ENCODE peak calls at places on chromosomes 7 and 10, in nine cellular contexts. One of them, this sample, is unnamed. For H3K9me3 and H3K4me1, the result is how much of the 10 kb centered on the place peaks cover.

GRCh38 chr10:71687077-71687476 is 32.5 kb downstream of the C10orf105 start:
- DNase-seq in A549: no peak
- DNase-seq in Panc1: no peak
- DNase-seq in colonic mucosa: no peak
- DNase-seq in left ventricle myocardium inferior: no peak
- DNase-seq in neural progenitor cell: no peak
- DNase-seq in mucosa of descending colon: no peak
- DNase-seq in PC-3: no peak
- DNase-seq in heart right ventricle: no peak
- DNase-seq in this sample: no peak

GRCh38 chr10:70694410-70695179 is 22.3 kb downstream of the ADAMTS14 start:
- DNase-seq in A549: no peak
- DNase-seq in Panc1: no peak
- DNase-seq in colonic mucosa: no peak
- DNase-seq in left ventricle myocardium inferior: no peak
- DNase-seq in neural progenitor cell: no peak
- DNase-seq in mucosa of descending colon: no peak
- DNase-seq in PC-3: no peak
- DNase-seq in heart right ventricle: no peak
- DNase-seq in this sample: no peak

GRCh38 chr7:7183833-7184463 is 1.6 kb downstream of the C1GALT1 start:
- DNase-seq in A549: no peak
- DNase-seq in Panc1: no peak
- DNase-seq in colonic mucosa: no peak
- DNase-seq in left ventricle myocardium inferior: no peak
- DNase-seq in neural progenitor cell: no peak
- DNase-seq in mucosa of descending colon: no peak
- DNase-seq in PC-3: peak
- DNase-seq in heart right ventricle: no peak
- DNase-seq in this sample: no peak

GRCh38 chr10:122188706-122189105 is 82.4 kb upstream of the BTBD16 start:
- DNase-seq in A549: no peak
- DNase-seq in Panc1: no peak
- DNase-seq in colonic mucosa: no peak
- DNase-seq in left ventricle myocardium inferior: no peak
- DNase-seq in neural progenitor cell: no peak
- DNase-seq in mucosa of descending colon: no peak
- DNase-seq in PC-3: no peak
- DNase-seq in heart right ventricle: no peak
- DNase-seq in this sample: no peak

GRCh38 chr7:37732253-37732652 is 48.7 kb downstream of the GPR141 start:
- DNase-seq in A549: no peak
- DNase-seq in Panc1: peak
- DNase-seq in colonic mucosa: peak
- DNase-seq in left ventricle myocardium inferior: no peak
- DNase-seq in neural progenitor cell: peak
- DNase-seq in mucosa of descending colon: no peak
- DNase-seq in PC-3: peak
- DNase-seq in heart right ventricle: peak
- DNase-seq in this sample: peak

GRCh38 chr10:17115683-17116082 is 13.9 kb downstream of the CUBN start:
- DNase-seq in A549: peak
- DNase-seq in Panc1: peak
- DNase-seq in colonic mucosa: no peak
- DNase-seq in left ventricle myocardium inferior: no peak
- DNase-seq in neural progenitor cell: no peak
- DNase-seq in mucosa of descending colon: no peak
- DNase-seq in PC-3: peak
- DNase-seq in heart right ventricle: no peak
- DNase-seq in this sample: peak

GRCh38 chr7:7237978-7238267 is 55.6 kb downstream of the C1GALT1 start:
- DNase-seq in A549: no peak
- DNase-seq in Panc1: no peak
- DNase-seq in colonic mucosa: no peak
- DNase-seq in left ventricle myocardium inferior: no peak
- DNase-seq in neural progenitor cell: no peak
- DNase-seq in mucosa of descending colon: no peak
- DNase-seq in PC-3: no peak
- DNase-seq in heart right ventricle: no peak
- DNase-seq in this sample: no peak

GRCh38 chr10:123970207-123970926 is 78.8 kb upstream of the CPXM2 start:
- DNase-seq in A549: no peak
- DNase-seq in Panc1: no peak
- DNase-seq in colonic mucosa: no peak
- DNase-seq in left ventricle myocardium inferior: no peak
- DNase-seq in neural progenitor cell: peak
- DNase-seq in mucosa of descending colon: no peak
- DNase-seq in PC-3: no peak
- DNase-seq in heart right ventricle: no peak
- DNase-seq in this sample: no peak

GRCh38 chr7:147296986-147297385 is 1180.4 kb downstream of the CNTNAP2 start:
- DNase-seq in A549: no peak
- DNase-seq in Panc1: no peak
- DNase-seq in colonic mucosa: no peak
- DNase-seq in left ventricle myocardium inferior: no peak
- DNase-seq in neural progenitor cell: no peak
- DNase-seq in mucosa of descending colon: no peak
- DNase-seq in PC-3: peak
- DNase-seq in heart right ventricle: no peak
- DNase-seq in this sample: no peak

GRCh38 chr10:34528320-34528719 is 286.8 kb downstream of the PARD3 start:
- DNase-seq in A549: peak
- DNase-seq in Panc1: no peak
- DNase-seq in colonic mucosa: no peak
- DNase-seq in left ventricle myocardium inferior: no peak
- DNase-seq in neural progenitor cell: peak
- DNase-seq in mucosa of descending colon: no peak
- DNase-seq in PC-3: peak
- DNase-seq in heart right ventricle: no peak
- DNase-seq in this sample: peak

GRCh38 chr10:34124522-34125035 is 690.5 kb downstream of the PARD3 start:
- DNase-seq in A549: peak
- DNase-seq in Panc1: peak
- DNase-seq in colonic mucosa: no peak
- DNase-seq in left ventricle myocardium inferior: no peak
- DNase-seq in neural progenitor cell: no peak
- DNase-seq in mucosa of descending colon: no peak
- DNase-seq in PC-3: peak
- DNase-seq in heart right ventricle: no peak
- DNase-seq in this sample: peak

GRCh38 chr7:132817844-132818427 is 241.7 kb upstream of the PLXNA4 start:
- DNase-seq in A549: no peak
- DNase-seq in Panc1: no peak
- DNase-seq in colonic mucosa: no peak
- DNase-seq in left ventricle myocardium inferior: no peak
- DNase-seq in neural progenitor cell: no peak
- DNase-seq in mucosa of descending colon: no peak
- DNase-seq in PC-3: no peak
- DNase-seq in heart right ventricle: no peak
- DNase-seq in this sample: no peak

GRCh38 chr7:24880886-24881285 is 99.1 kb downstream of the OSBPL3 start:
- DNase-seq in A549: no peak
- DNase-seq in Panc1: no peak
- DNase-seq in colonic mucosa: no peak
- DNase-seq in left ventricle myocardium inferior: no peak
- DNase-seq in neural progenitor cell: no peak
- DNase-seq in mucosa of descending colon: no peak
- DNase-seq in PC-3: no peak
- DNase-seq in heart right ventricle: no peak
- DNase-seq in this sample: no peak
- TF ChIP-seq CTCF in A549: no peak
- TF ChIP-seq CTCF in Panc1: no peak
- TF ChIP-seq CTCF in colonic mucosa: no peak
- TF ChIP-seq CTCF in left ventricle myocardium inferior: no peak
- TF ChIP-seq CTCF in neural progenitor cell: no peak
- TF ChIP-seq CTCF in mucosa of descending colon: no peak
- TF ChIP-seq CTCF in PC-3: no peak
- TF ChIP-seq CTCF in heart right ventricle: no peak
- TF ChIP-seq CTCF in this sample: no peak

GRCh38 chr10:43623351-43623750 is 17.1 kb downstream of the ZNF485 start:
- DNase-seq in A549: no peak
- DNase-seq in Panc1: no peak
- DNase-seq in colonic mucosa: no peak
- DNase-seq in left ventricle myocardium inferior: no peak
- DNase-seq in neural progenitor cell: no peak
- DNase-seq in mucosa of descending colon: no peak
- DNase-seq in PC-3: no peak
- DNase-seq in heart right ventricle: no peak
- DNase-seq in this sample: no peak

GRCh38 chr10:43616697-43617370 is 10.6 kb downstream of the ZNF485 start:
- DNase-seq in A549: no peak
- DNase-seq in Panc1: no peak
- DNase-seq in colonic mucosa: no peak
- DNase-seq in left ventricle myocardium inferior: no peak
- DNase-seq in neural progenitor cell: no peak
- DNase-seq in mucosa of descending colon: no peak
- DNase-seq in PC-3: no peak
- DNase-seq in heart right ventricle: no peak
- DNase-seq in this sample: no peak

GRCh38 chr10:43622022-43622421 is 15.8 kb downstream of the ZNF485 start:
- DNase-seq in A549: no peak
- DNase-seq in Panc1: no peak
- DNase-seq in colonic mucosa: no peak
- DNase-seq in left ventricle myocardium inferior: no peak
- DNase-seq in neural progenitor cell: no peak
- DNase-seq in mucosa of descending colon: no peak
- DNase-seq in PC-3: no peak
- DNase-seq in heart right ventricle: no peak
- DNase-seq in this sample: no peak

DNA sequence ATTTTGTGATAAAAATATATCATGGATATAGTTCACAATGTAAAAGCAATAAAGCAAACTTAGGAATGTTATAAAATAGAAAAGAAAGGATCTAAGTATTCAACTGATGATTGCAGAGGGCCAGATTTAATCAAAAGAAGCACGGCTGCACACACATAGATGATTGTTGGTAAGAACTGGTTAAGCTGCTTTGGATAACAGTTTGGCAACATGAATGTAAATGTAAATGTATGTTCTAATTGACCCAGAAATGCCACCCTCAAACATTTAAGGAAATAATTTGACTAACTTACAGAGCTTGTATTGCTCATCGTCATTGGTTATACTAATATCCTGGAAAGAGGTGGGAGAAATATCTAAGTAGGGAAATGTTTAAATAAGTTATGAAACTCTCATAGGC is 13.1 kb downstream of the ZNF485 start:
- DNase-seq in A549: no peak
- DNase-seq in Panc1: no peak
- DNase-seq in colonic mucosa: no peak
- DNase-seq in left ventricle myocardium inferior: no peak
- DNase-seq in neural progenitor cell: no peak
- DNase-seq in mucosa of descending colon: no peak
- DNase-seq in PC-3: no peak
- DNase-seq in heart right ventricle: no peak
- DNase-seq in this sample: no peak
- H3K9me3 ChIP-seq in A549: half or more
- H3K9me3 ChIP-seq in Panc1: half or more
- H3K9me3 ChIP-seq in colonic mucosa: under half
- H3K9me3 ChIP-seq in left ventricle myocardium inferior: under half
- H3K9me3 ChIP-seq in neural progenitor cell: under half
- H3K9me3 ChIP-seq in mucosa of descending colon: under half
- H3K9me3 ChIP-seq in PC-3: half or more
- H3K9me3 ChIP-seq in heart right ventricle: under half
- H3K9me3 ChIP-seq in this sample: half or more

GRCh38 chr7:26937956-26938623 is 73.7 kb upstream of the SKAP2 start:
- DNase-seq in A549: peak
- DNase-seq in Panc1: no peak
- DNase-seq in colonic mucosa: no peak
- DNase-seq in left ventricle myocardium inferior: no peak
- DNase-seq in neural progenitor cell: no peak
- DNase-seq in mucosa of descending colon: no peak
- DNase-seq in PC-3: peak
- DNase-seq in heart right ventricle: no peak
- DNase-seq in this sample: no peak
- H3K4me1 ChIP-seq in A549: under half
- H3K4me1 ChIP-seq in Panc1: under half
- H3K4me1 ChIP-seq in colonic mucosa: under half
- H3K4me1 ChIP-seq in left ventricle myocardium inferior: under half
- H3K4me1 ChIP-seq in neural progenitor cell: under half
- H3K4me1 ChIP-seq in mucosa of descending colon: under half
- H3K4me1 ChIP-seq in PC-3: under half
- H3K4me1 ChIP-seq in heart right ventricle: under half
- H3K4me1 ChIP-seq in this sample: under half

GRCh38 chr10:76085002-76085401 is 653.6 kb downstream of the LRMDA start:
- DNase-seq in A549: no peak
- DNase-seq in Panc1: no peak
- DNase-seq in colonic mucosa: no peak
- DNase-seq in left ventricle myocardium inferior: no peak
- DNase-seq in neural progenitor cell: no peak
- DNase-seq in mucosa of descending colon: no peak
- DNase-seq in PC-3: no peak
- DNase-seq in heart right ventricle: no peak
- DNase-seq in this sample: no peak

GRCh38 chr10:76089626-76090185 is 658.3 kb downstream of the LRMDA start:
- DNase-seq in A549: no peak
- DNase-seq in Panc1: no peak
- DNase-seq in colonic mucosa: no peak
- DNase-seq in left ventricle myocardium inferior: no peak
- DNase-seq in neural progenitor cell: no peak
- DNase-seq in mucosa of descending colon: no peak
- DNase-seq in PC-3: no peak
- DNase-seq in heart right ventricle: no peak
- DNase-seq in this sample: no peak

GRCh38 chr10:76085773-76086570 is 654.5 kb downstream of the LRMDA start:
- DNase-seq in A549: no peak
- DNase-seq in Panc1: no peak
- DNase-seq in colonic mucosa: no peak
- DNase-seq in left ventricle myocardium inferior: no peak
- DNase-seq in neural progenitor cell: no peak
- DNase-seq in mucosa of descending colon: no peak
- DNase-seq in PC-3: no peak
- DNase-seq in heart right ventricle: no peak
- DNase-seq in this sample: no peak

GRCh38 chr10:76082956-76083355 is 651.5 kb downstream of the LRMDA start:
- DNase-seq in A549: peak
- DNase-seq in Panc1: no peak
- DNase-seq in colonic mucosa: no peak
- DNase-seq in left ventricle myocardium inferior: no peak
- DNase-seq in neural progenitor cell: peak
- DNase-seq in mucosa of descending colon: no peak
- DNase-seq in PC-3: peak
- DNase-seq in heart right ventricle: no peak
- DNase-seq in this sample: peak

DNA sequence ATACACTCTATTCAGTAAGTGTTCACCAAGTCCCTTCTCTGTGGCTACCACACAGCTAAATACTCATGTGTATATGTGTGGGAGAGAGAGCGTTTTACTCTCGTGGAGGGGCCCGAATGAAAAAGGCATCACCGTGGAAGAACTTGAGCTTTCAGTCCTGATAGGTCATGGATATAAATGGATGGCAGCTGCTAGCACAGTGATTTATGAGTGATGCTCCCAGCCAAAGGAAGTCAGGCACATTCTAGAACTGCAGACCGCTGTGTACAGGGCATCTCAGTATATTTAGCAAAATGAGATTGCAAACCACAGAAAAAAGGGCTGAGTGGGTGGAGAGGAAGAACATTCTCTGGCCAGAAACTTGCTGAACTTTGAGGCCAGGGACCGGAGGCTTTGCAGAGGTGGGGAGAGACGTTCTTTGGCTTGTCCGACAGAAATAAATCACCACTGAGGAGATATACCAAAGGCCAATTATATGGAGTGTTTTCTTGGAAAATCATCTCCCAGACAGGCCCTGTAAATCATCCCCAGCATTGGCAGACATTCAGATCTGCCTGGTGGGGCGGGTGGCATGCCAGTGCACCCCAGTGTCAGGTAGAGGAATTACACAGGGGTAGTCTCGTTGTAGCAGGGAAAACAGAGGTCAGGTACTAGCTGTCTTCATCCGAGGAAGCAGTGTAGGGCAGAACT is 655.3 kb downstream of the LRMDA start:
- DNase-seq in A549: peak
- DNase-seq in Panc1: no peak
- DNase-seq in colonic mucosa: peak
- DNase-seq in left ventricle myocardium inferior: no peak
- DNase-seq in neural progenitor cell: peak
- DNase-seq in mucosa of descending colon: peak
- DNase-seq in PC-3: peak
- DNase-seq in heart right ventricle: no peak
- DNase-seq in this sample: peak
- TF ChIP-seq CTCF in A549: peak
- TF ChIP-seq CTCF in Panc1: peak
- TF ChIP-seq CTCF in colonic mucosa: peak
- TF ChIP-seq CTCF in left ventricle myocardium inferior: peak
- TF ChIP-seq CTCF in neural progenitor cell: peak
- TF ChIP-seq CTCF in mucosa of descending colon: peak
- TF ChIP-seq CTCF in PC-3: peak
- TF ChIP-seq CTCF in heart right ventricle: peak
- TF ChIP-seq CTCF in this sample: peak